ENCODE peak calls at places on chromosomes 6 and 20, in five cellular contexts. F is ascending aorta, P is transverse colon, Y is heart left ventricle, Z is left lung. O is an unnamed sample.

GRCh38 chr6:23601811-23602340 is 524.1 kb upstream of the NRSN1 start:
- DNase-seq in Y (no peak), Z (no peak), F (no peak), P (no peak), O (no peak)

GRCh38 chr20:57999465-58000111 is 228.9 kb downstream of the ANKRD60 start:
- DNase-seq in P (peak; percentile 63), F (no peak), Z (no peak), Y (no peak), O (no peak)

GRCh38 chr6:137370871-137371633 is 123.1 kb downstream of the OLIG3 start:
- DNase-seq in P (no peak), F (no peak), Z (no peak), Y (no peak), O (no peak)

GRCh38 chr6:143507358-143508145 is 4.0 kb downstream of the FUCA2 start:
- DNase-seq in Z (no peak), Y (no peak), P (no peak), F (no peak), O (no peak)

GRCh38 chr6:128696651-128697391 is 176.4 kb upstream of the PTPRK start:
- DNase-seq in Y (no peak), P (no peak), Z (no peak), F (no peak), O (no peak)

GRCh38 chr6:106119526-106119925 is 33.4 kb downstream of the PRDM1 start:
- DNase-seq in F (no peak), P (peak; percentile 67), Y (no peak), Z (peak; percentile 66), O (no peak)

GRCh38 chr6:106159531-106159940 is 73.4 kb downstream of the PRDM1 start:
- DNase-seq in Z (no peak), P (no peak), Y (no peak), F (no peak), O (no peak)

GRCh38 chr6:36829919-36830544 is 9.2 kb downstream of the CPNE5 start:
- DNase-seq in F (peak; percentile 74), Z (no peak), P (peak; percentile 58), Y (peak; percentile 84), O (no peak)

GRCh38 chr6:4402477-4402976 is 267.2 kb upstream of the ECI2 start:
- DNase-seq in Z (no peak), F (no peak), P (no peak), Y (peak; percentile 58), O (no peak)

GRCh38 chr6:27866370-27867050 is 45.7 kb downstream of the OR2B2 start:
- DNase-seq in Z (no peak), Y (no peak), F (no peak), P (peak; percentile 25), O (no peak)

GRCh38 chr6:72262254-72262653 is 359.6 kb upstream of the KCNQ5 start:
- DNase-seq in F (no peak), Y (no peak), P (no peak), Z (no peak), O (no peak)

GRCh38 chr6:101830501-101831031 is 437.1 kb downstream of the GRIK2 start:
- DNase-seq in Y (no peak), Z (no peak), P (no peak), F (no peak), O (no peak)

GRCh38 chr6:83517500-83517899 is 5.2 kb downstream of the PRSS35 start:
- DNase-seq in Y (no peak), P (no peak), Z (no peak), F (no peak), O (no peak)

GRCh38 chr6:44222987-44223470 is 366 bp upstream of the SLC29A1 start:
- DNase-seq in F (peak; percentile 67), P (no peak), Y (no peak), Z (no peak), O (no peak)

GRCh38 chr20:41391587-41392001 is 25.0 kb upstream of the EMILIN3 start:
- DNase-seq in Z (no peak), F (no peak), Y (no peak), P (no peak), O (no peak)

GRCh38 chr6:24583463-24584389 is 62.3 kb downstream of the KIAA0319 start:
- DNase-seq in Y (peak; percentile 73), P (peak; percentile 86), Z (peak; percentile 73), F (peak; percentile 88), O (peak; percentile 59)

GRCh38 chr6:6285679-6286078 is 34.8 kb downstream of the F13A1 start:
- DNase-seq in Z (no peak), Y (no peak), P (no peak), F (no peak), O (no peak)

GRCh38 chr20:4681971-4682370 is 39.7 kb upstream of the PRND start:
- DNase-seq in Y (no peak), P (no peak), F (no peak), Z (no peak), O (no peak)

GRCh38 chr6:117629119-117629518 is 26.8 kb upstream of the GOPC start:
- DNase-seq in P (no peak), F (no peak), Z (no peak), Y (no peak), O (no peak)

GRCh38 chr20:5118220-5119142 is 1.3 kb downstream of the PCNA start:
- DNase-seq in F (no peak), P (no peak), Y (no peak), Z (no peak), O (no peak)

GRCh38 chr20:13008761-13009681 is at the start of gene SPTLC3:
- DNase-seq in F (peak; percentile 70), Z (peak; percentile 55), Y (no peak), P (peak; percentile 62), O (no peak)

GRCh38 chr20:52572687-52573086 is 381.1 kb upstream of the ZFP64 start:
- DNase-seq in F (no peak), Z (no peak), Y (no peak), P (no peak), O (no peak)

GRCh38 chr6:41111017-41111416 is 38.2 kb downstream of the NFYA start:
- DNase-seq in F (no peak), Z (no peak), P (no peak), Y (no peak), O (no peak)

GRCh38 chr6:97632392-97632791 is 349.4 kb upstream of the MMS22L start:
- DNase-seq in Y (no peak), F (no peak), Z (no peak), P (no peak), O (no peak)

GRCh38 chr6:161353208-161353613 is 79.3 kb upstream of the AGPAT4 start:
- DNase-seq in Z (no peak), P (no peak), F (no peak), Y (no peak), O (no peak)

GRCh38 chr6:36377594-36377993 is 9.9 kb downstream of the ETV7 start:
- DNase-seq in F (no peak), P (no peak), Z (no peak), Y (no peak), O (no peak)

GRCh38 chr6:38283734-38284362 is 355.9 kb downstream of the BTBD9 start:
- DNase-seq in Y (no peak), Z (no peak), P (no peak), F (no peak), O (no peak)

GRCh38 chr6:38281131-38281530 is 358.6 kb downstream of the BTBD9 start:
- DNase-seq in Y (no peak), P (no peak), Z (no peak), F (no peak), O (no peak)

GRCh38 chr6:38282911-38283310 is 356.8 kb downstream of the BTBD9 start:
- DNase-seq in P (no peak), Z (no peak), F (no peak), Y (no peak), O (no peak)

GRCh38 chr6:38279945-38280588 is 359.7 kb downstream of the BTBD9 start:
- DNase-seq in Z (no peak), P (no peak), F (no peak), Y (no peak), O (no peak)

DNA sequence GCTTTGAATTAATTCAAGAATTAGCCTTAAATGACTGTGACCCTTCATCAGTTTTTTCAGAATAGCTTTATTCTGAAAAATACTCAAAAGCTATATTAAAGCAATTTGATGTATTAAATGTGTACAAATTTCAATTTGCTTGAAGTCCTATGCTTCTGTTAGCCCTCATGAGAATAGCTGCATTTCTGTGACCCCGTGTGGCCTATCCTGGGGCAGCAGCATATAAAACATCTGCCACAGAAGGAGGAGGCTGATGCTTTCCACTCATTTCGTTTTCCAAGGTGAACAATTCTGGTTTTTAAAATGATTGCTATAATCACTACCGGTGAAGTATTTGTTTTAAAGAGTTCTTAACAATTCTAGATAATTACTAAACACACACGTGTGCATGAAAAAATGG is 360.3 kb downstream of the BTBD9 start:
- DNase-seq in Z (no peak), F (no peak), P (no peak), Y (no peak), O (no peak)
- TF ChIP-seq CTCF in Z (no peak), F (no peak), P (no peak), Y (no peak), O (no peak)

GRCh38 chr20:56316051-56316450 is 42.7 kb upstream of the FAM210B start:
- DNase-seq in Z (no peak), F (no peak), P (no peak), Y (no peak), O (no peak)
- TF ChIP-seq CTCF in Z (no peak), F (no peak), P (no peak), Y (no peak), O (no peak)

GRCh38 chr20:15265910-15266309 is 928.5 kb upstream of the FLRT3 start:
- DNase-seq in Z (no peak), Y (no peak), P (no peak), F (no peak), O (no peak)
- TF ChIP-seq CTCF in Z (no peak), Y (no peak), P (no peak), F (no peak), O (no peak)

GRCh38 chr20:60063739-60064138 is 105.5 kb downstream of the CDH26 start:
- DNase-seq in Y (no peak), Z (no peak), P (no peak), F (no peak), O (no peak)

GRCh38 chr20:60066438-60066823 is 108.2 kb downstream of the CDH26 start:
- DNase-seq in Y (peak; percentile 43), P (no peak), Z (no peak), F (no peak), O (no peak)

GRCh38 chr20:60062431-60063336 is 104.5 kb downstream of the CDH26 start:
- DNase-seq in F (no peak), Z (no peak), P (no peak), Y (no peak), O (no peak)

GRCh38 chr20:60065741-60066437 is 107.7 kb downstream of the CDH26 start:
- DNase-seq in Y (no peak), P (no peak), F (no peak), Z (no peak), O (no peak)

DNA sequence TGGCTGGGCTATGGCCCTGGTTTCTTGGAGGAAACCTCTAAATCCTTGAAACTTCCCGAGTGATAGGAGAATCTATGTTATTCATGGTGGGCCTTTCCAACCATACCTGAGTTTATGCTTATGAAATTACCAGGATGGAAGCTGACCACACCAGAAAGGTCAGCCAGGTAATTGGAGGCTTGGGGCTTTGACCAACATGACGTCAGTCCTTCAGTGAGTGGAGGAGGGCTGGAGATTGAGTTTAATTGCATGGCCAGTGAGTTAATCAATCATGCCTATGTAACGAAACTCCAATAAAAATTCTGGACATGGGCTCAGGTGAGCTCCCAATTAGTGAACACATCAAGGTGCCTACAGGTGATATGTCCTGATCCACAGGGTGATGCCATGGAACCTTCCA is 106.3 kb downstream of the CDH26 start:
- DNase-seq in Z (no peak), Y (no peak), F (no peak), P (no peak), O (no peak)
- TF ChIP-seq CTCF in Z (no peak), Y (no peak), F (no peak), P (no peak), O (no peak)